ENCODE peak calls at places on chromosomes 7 and 10, in four cellular contexts. E is GM12878, Q is SK-N-SH, B is K562. I is an unnamed sample.

GRCh38 chr10:110212119-110213006 is 5.0 kb downstream of the MXI1 start:
- DNase-seq in E (no peak), Q (no peak), B (peak), I (peak)

GRCh38 chr10:22655312-22655973 is 58.9 kb downstream of the PIP4K2A start:
- DNase-seq in E (no peak), Q (no peak), B (no peak), I (no peak)

GRCh38 chr7:78412216-78412858 is 613.8 kb downstream of the PHTF2 start:
- DNase-seq in E (no peak), Q (no peak), B (no peak), I (no peak)

GRCh38 chr10:386751-387693 is 251.8 kb downstream of the ZMYND11 start:
- DNase-seq in E (no peak), Q (no peak), B (no peak), I (no peak)

GRCh38 chr10:82811621-82812020 is 936.6 kb downstream of the NRG3 start:
- DNase-seq in E (no peak), Q (peak), B (peak), I (peak)

GRCh38 chr10:5524721-5525531 is at the start of gene CALML3:
- DNase-seq in E (no peak), Q (no peak), B (no peak), I (no peak)

GRCh38 chr7:144784943-144785342 is 50.9 kb downstream of the TPK1 start:
- DNase-seq in E (no peak), Q (no peak), B (no peak), I (no peak)

GRCh38 chr10:84214612-84215235 is 10.6 kb downstream of the LRIT2 start:
- DNase-seq in E (no peak), Q (peak), B (peak), I (peak)

GRCh38 chr7:142345817-142346216 is 88.0 kb upstream of the PRSS58 start:
- DNase-seq in E (no peak), Q (no peak), B (no peak), I (no peak)

GRCh38 chr10:57716884-57717283 is 550.8 kb downstream of the IPMK start:
- DNase-seq in E (no peak), Q (no peak), B (no peak), I (no peak)

GRCh38 chr10:13397052-13397451 is 49.0 kb upstream of the SEPHS1 start:
- DNase-seq in E (no peak), Q (no peak), B (no peak), I (no peak)

GRCh38 chr7:118502235-118502634 is 277.7 kb downstream of the ANKRD7 start:
- DNase-seq in E (no peak), Q (no peak), B (no peak), I (no peak)

GRCh38 chr7:24717694-24718320 is 39.5 kb downstream of the GSDME start:
- DNase-seq in E (no peak), Q (no peak), B (no peak), I (no peak)

GRCh38 chr10:23693895-23694294 is 255.0 kb downstream of the OTUD1 start:
- DNase-seq in E (no peak), Q (peak), B (no peak), I (no peak)

GRCh38 chr7:79386688-79387422 is 66.6 kb downstream of the MAGI2 start:
- DNase-seq in E (no peak), Q (no peak), B (no peak), I (no peak)

GRCh38 chr7:110522061-110522750 is 568.7 kb upstream of the LRRN3 start:
- DNase-seq in E (no peak), Q (peak), B (no peak), I (no peak)

GRCh38 chr7:123494193-123494796 is 40.1 kb downstream of the IQUB start:
- DNase-seq in E (no peak), Q (peak), B (peak), I (no peak)

GRCh38 chr7:117061751-117062150 is 108.5 kb downstream of the ST7 start:
- DNase-seq in E (no peak), Q (no peak), B (no peak), I (no peak)

GRCh38 chr7:95199779-95200558 is 124.4 kb downstream of the PON1 start:
- DNase-seq in E (no peak), Q (peak), B (peak), I (no peak)

GRCh38 chr10:7397049-7397448 is 13.8 kb downstream of the SFMBT2 start:
- DNase-seq in E (no peak), Q (no peak), B (no peak), I (no peak)

GRCh38 chr7:114622189-114622588 is 207.6 kb downstream of the FOXP2 start:
- DNase-seq in E (no peak), Q (no peak), B (no peak), I (no peak)

GRCh38 chr10:129441391-129442009 is 25.5 kb upstream of the MGMT start:
- DNase-seq in E (no peak), Q (no peak), B (no peak), I (no peak)

GRCh38 chr7:27918503-27918902 is 178.5 kb downstream of the TAX1BP1 start:
- DNase-seq in E (no peak), Q (no peak), B (no peak), I (no peak)

GRCh38 chr10:129694633-129695356 is 227.8 kb downstream of the MGMT start:
- DNase-seq in E (no peak), Q (no peak), B (no peak), I (no peak)

GRCh38 chr7:28301148-28301641 is 111.1 kb upstream of the CREB5 start:
- DNase-seq in E (no peak), Q (no peak), B (no peak), I (no peak)

GRCh38 chr7:94908204-94909022 is 1.0 kb downstream of the PPP1R9A start:
- DNase-seq in E (no peak), Q (peak), B (no peak), I (peak)

GRCh38 chr10:5905854-5906507 is 15.9 kb downstream of the FBH1 start:
- DNase-seq in E (no peak), Q (no peak), B (no peak), I (no peak)

GRCh38 chr7:34747842-34748241 is 89.8 kb downstream of the NPSR1 start:
- DNase-seq in E (no peak), Q (peak), B (no peak), I (no peak)

GRCh38 chr10:133372507-133372906 is 647 bp downstream of the ECHS1 start:
- DNase-seq in E (no peak), Q (peak), B (peak), I (no peak)

GRCh38 chr7:76049295-76049694 is 1.4 kb downstream of the MDH2 start:
- DNase-seq in E (no peak), Q (no peak), B (no peak), I (no peak)
- H3K9ac ChIP-seq in E (peak), Q (peak), B (peak), I (no peak)

GRCh38 chr7:18693401-18693800 is 197.9 kb downstream of the HDAC9 start:
- DNase-seq in E (no peak), Q (peak), B (no peak), I (no peak)
- TF ChIP-seq NRF1 in E (no peak), Q (no peak), B (no peak), I (no peak)

DNA sequence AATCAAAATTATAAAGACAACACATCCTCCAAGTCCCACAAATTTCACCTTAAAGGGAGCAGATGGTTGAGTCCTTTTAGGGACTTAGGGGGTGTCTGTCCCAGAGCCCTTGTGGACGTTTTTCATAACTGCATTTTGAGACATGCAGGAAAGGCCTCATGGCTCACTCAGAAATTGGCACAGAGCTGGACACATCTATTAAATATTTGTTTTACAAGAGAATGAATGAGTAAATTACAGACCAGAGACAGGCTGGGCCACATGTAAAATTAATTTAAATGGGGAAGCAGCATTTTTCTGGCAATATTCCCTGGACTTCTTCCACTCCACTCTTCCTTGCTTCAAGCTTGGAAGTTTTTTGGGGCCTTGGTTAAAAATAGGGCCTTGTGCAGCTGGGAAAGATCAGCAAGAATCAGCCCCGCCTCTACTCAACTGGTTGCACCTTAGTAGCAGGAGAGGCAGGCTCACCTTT is 20.0 kb downstream of the LAMB1 start:
- DNase-seq in E (no peak), Q (no peak), B (no peak), I (no peak)
- H3K9ac ChIP-seq in E (no peak), Q (no peak), B (no peak), I (no peak)

GRCh38 chr7:30907527-30908267 is 4.0 kb upstream of the AQP1 start:
- DNase-seq in E (no peak), Q (no peak), B (no peak), I (no peak)
- TF ChIP-seq NRF1 in E (no peak), Q (no peak), B (no peak), I (no peak)

DNA sequence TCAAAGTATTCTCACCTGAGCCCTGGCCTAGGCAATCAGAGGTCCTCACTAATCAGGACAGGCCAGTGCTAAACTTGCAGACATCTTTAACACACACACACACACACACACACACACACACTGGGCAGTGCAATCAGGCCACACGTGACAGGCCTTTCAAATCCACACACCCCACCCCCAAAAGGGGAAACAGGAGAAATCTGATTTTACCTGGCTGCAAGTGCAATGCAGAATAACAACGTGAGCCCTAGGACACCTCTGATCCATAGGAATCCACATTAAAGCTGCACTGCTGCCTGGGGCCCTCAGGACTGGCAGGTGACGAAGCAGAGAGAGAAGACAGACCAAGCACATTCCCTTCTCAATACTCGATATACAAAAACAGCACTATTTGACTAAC is 218.9 kb downstream of the FAM107B start:
- DNase-seq in E (no peak), Q (no peak), B (no peak), I (no peak)
- H3K9ac ChIP-seq in E (no peak), Q (no peak), B (no peak), I (no peak)

GRCh38 chr7:13912740-13913320 is 76.6 kb downstream of the ETV1 start:
- DNase-seq in E (no peak), Q (peak), B (no peak), I (no peak)
- TF ChIP-seq NRF1 in E (no peak), Q (no peak), B (no peak), I (no peak)

GRCh38 chr10:29471483-29471859 is 163.3 kb downstream of the SVIL start:
- DNase-seq in E (no peak), Q (no peak), B (no peak), I (no peak)

GRCh38 chr10:29469481-29470354 is 165.1 kb downstream of the SVIL start:
- DNase-seq in E (no peak), Q (no peak), B (no peak), I (no peak)

GRCh38 chr10:29472268-29473086 is 162.3 kb downstream of the SVIL start:
- DNase-seq in E (no peak), Q (no peak), B (no peak), I (no peak)

GRCh38 chr10:29470843-29471482 is 163.8 kb downstream of the SVIL start:
- DNase-seq in E (no peak), Q (no peak), B (no peak), I (no peak)

DNA sequence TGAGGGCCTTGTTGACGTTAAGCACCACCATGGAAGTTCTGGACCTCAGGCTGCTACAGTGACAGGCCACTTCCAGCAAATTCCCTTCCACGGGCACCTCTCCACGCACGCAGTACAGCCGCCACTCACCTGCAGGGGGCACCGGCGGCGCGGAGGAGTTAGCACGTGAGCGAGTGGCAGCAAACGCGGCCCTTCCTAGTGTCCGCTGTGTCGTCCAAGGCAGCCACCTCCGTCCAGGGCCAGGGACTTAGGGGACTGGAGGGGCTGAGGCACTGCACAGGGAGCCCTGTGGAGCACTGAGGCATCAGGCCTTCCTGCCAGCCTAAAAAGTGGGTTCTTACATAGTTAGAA is 164.4 kb downstream of the SVIL start:
- DNase-seq in E (no peak), Q (peak), B (peak), I (peak)
- H3K9ac ChIP-seq in E (no peak), Q (no peak), B (peak), I (no peak)

GRCh38 chr10:3779146-3779707 is 5.8 kb downstream of the KLF6 start:
- DNase-seq in E (no peak), Q (no peak), B (no peak), I (no peak)
- TF ChIP-seq NRF1 in E (no peak), Q (no peak), B (no peak), I (no peak)

DNA sequence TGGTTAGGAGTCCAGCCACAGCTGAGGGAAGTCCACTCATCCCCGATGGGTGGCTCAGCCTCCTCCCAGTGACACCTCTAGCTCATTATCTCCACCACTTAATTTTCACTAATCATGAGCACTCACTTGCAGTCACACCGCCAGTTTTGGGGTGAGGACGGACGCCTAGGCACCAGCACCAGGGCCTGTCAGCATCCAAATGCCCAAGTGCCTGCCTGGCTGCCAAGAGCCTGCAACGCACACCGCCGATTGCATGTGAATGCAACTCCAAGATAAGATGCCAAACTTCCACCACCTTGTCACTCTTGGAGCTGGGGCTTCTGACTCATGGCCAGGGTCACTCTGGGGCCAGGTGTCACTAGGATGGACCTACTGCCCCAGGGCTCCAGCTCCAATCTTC is 24.4 kb upstream of the SMARCD3 start:
- DNase-seq in E (no peak), Q (no peak), B (no peak), I (no peak)
- H3K9ac ChIP-seq in E (no peak), Q (no peak), B (peak), I (no peak)

I was measured in H1.